ENCODE peak calls at places on chromosomes 5 and 9, in four cellular contexts. X is HEK293T, P is K562, T is HepG2. N is an unnamed sample.

GRCh38 chr5:81187885-81188284 is 45.2 kb upstream of the CKMT2 start:
- DNase-seq in X (no peak), P (no peak), T (no peak), N (no peak)

GRCh38 chr9:34126207-34127034 is at the start of gene DCAF12:
- DNase-seq in X (peak; percentile 96), P (peak; percentile 90), T (peak; percentile 85), N (peak; percentile 89)

GRCh38 chr9:135741276-135742219 is 39.6 kb downstream of the KCNT1 start:
- DNase-seq in X (no peak), P (no peak), T (no peak), N (peak; percentile 31)

GRCh38 chr9:106868565-106868964 is 5.6 kb downstream of the ZNF462 start:
- DNase-seq in X (no peak), P (no peak), T (no peak), N (no peak)

GRCh38 chr5:109327572-109327971 is 82.2 kb downstream of the PJA2 start:
- DNase-seq in X (no peak), P (no peak), T (no peak), N (no peak)

GRCh38 chr5:113693205-113693553 is 179.7 kb downstream of the YTHDC2 start:
- DNase-seq in X (no peak), P (no peak), T (no peak), N (peak; percentile 44)

GRCh38 chr9:107480386-107480789 is 9.2 kb downstream of the KLF4 start:
- DNase-seq in X (no peak), P (peak; percentile 37), T (no peak), N (no peak)

GRCh38 chr5:147522435-147522834 is 12.6 kb upstream of the DPYSL3 start:
- DNase-seq in X (no peak), P (no peak), T (no peak), N (no peak)

GRCh38 chr9:111483419-111483861 is 743 bp downstream of the ECPAS start:
- DNase-seq in X (peak; percentile 56), P (peak; percentile 72), T (peak; percentile 6), N (no peak)

GRCh38 chr9:5438301-5439162 is 807 bp upstream of the PLGRKT start:
- DNase-seq in X (no peak), P (no peak), T (no peak), N (no peak)

GRCh38 chr5:174553556-174553955 is 170.8 kb upstream of the MSX2 start:
- DNase-seq in X (no peak), P (no peak), T (no peak), N (no peak)

GRCh38 chr9:70484232-70485130 is 70.0 kb upstream of the KLF9 start:
- DNase-seq in X (peak; percentile 76), P (peak; percentile 80), T (peak; percentile 59), N (peak; percentile 26)

GRCh38 chr9:82777366-82777765 is 285.6 kb downstream of the RASEF start:
- DNase-seq in X (no peak), P (no peak), T (no peak), N (no peak)

GRCh38 chr9:35035851-35036701 is 36.3 kb downstream of the VCP start:
- DNase-seq in X (no peak), P (peak; percentile 4), T (no peak), N (peak; percentile 34)

GRCh38 chr5:16866795-16867584 is 69.1 kb downstream of the MYO10 start:
- DNase-seq in X (peak; percentile 45), P (no peak), T (no peak), N (peak; percentile 42)

GRCh38 chr9:136762221-136762691 is 2.1 kb downstream of the LCN15 start:
- DNase-seq in X (no peak), P (no peak), T (no peak), N (peak; percentile 13)

GRCh38 chr9:13943176-13943575 is 370.8 kb downstream of the NFIB start:
- DNase-seq in X (no peak), P (no peak), T (no peak), N (no peak)

GRCh38 chr5:145980718-145981117 is 44.3 kb downstream of the SH3RF2 start:
- DNase-seq in X (no peak), P (no peak), T (no peak), N (no peak)

GRCh38 chr5:136123236-136123768 is 9.3 kb upstream of the SMAD5 start:
- DNase-seq in X (no peak), P (no peak), T (peak; percentile 94), N (no peak)

GRCh38 chr5:78526049-78526525 is 122.5 kb downstream of the LHFPL2 start:
- DNase-seq in X (no peak), P (no peak), T (no peak), N (no peak)

GRCh38 chr5:50655810-50656205 is 10.6 kb upstream of the PARP8 start:
- DNase-seq in X (no peak), P (no peak), T (no peak), N (no peak)

GRCh38 chr9:1173986-1174385 is 123.8 kb downstream of the DMRT2 start:
- DNase-seq in X (no peak), P (no peak), T (no peak), N (no peak)

GRCh38 chr5:51657340-51658240 is 274.3 kb downstream of the ISL1 start:
- DNase-seq in X (no peak), P (no peak), T (no peak), N (no peak)

GRCh38 chr5:169848792-169849191 is 131.5 kb downstream of the INSYN2B start:
- DNase-seq in X (no peak), P (no peak), T (no peak), N (no peak)

DNA sequence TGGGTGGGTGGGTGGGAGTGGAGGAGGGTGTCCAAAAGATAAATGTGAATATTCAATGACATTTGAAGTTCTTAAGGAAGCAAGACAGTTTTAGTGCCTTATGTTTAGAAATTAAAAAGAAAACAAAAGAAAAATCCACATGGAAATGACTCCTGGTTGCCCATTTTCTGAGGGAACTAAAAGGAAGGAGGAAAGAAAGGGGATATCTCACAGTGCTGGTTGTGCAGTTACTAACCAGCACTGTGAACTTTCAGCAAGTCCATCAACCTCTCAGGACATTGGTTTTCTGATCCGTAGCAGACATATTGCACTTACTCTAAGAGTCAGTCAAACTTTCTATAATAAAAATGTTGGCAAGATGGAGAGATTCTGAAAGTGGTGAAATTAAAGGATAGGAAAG is 431.0 kb upstream of the CLINT1 start:
- DNase-seq in X (no peak), P (no peak), T (no peak), N (no peak)
- TF ChIP-seq ELF4 in X (no peak), P (no peak), T (no peak), N (no peak)

GRCh38 chr5:139814191-139814601 is 18.6 kb downstream of the PSD2 start:
- DNase-seq in X (no peak), P (no peak), T (no peak), N (no peak)

GRCh38 chr5:139814704-139815280 is 19.2 kb downstream of the PSD2 start:
- DNase-seq in X (no peak), P (no peak), T (no peak), N (no peak)

GRCh38 chr5:139812323-139812722 is 16.7 kb downstream of the PSD2 start:
- DNase-seq in X (no peak), P (no peak), T (no peak), N (no peak)

GRCh38 chr5:139811076-139811607 is 15.5 kb downstream of the PSD2 start:
- DNase-seq in X (no peak), P (no peak), T (no peak), N (no peak)

DNA sequence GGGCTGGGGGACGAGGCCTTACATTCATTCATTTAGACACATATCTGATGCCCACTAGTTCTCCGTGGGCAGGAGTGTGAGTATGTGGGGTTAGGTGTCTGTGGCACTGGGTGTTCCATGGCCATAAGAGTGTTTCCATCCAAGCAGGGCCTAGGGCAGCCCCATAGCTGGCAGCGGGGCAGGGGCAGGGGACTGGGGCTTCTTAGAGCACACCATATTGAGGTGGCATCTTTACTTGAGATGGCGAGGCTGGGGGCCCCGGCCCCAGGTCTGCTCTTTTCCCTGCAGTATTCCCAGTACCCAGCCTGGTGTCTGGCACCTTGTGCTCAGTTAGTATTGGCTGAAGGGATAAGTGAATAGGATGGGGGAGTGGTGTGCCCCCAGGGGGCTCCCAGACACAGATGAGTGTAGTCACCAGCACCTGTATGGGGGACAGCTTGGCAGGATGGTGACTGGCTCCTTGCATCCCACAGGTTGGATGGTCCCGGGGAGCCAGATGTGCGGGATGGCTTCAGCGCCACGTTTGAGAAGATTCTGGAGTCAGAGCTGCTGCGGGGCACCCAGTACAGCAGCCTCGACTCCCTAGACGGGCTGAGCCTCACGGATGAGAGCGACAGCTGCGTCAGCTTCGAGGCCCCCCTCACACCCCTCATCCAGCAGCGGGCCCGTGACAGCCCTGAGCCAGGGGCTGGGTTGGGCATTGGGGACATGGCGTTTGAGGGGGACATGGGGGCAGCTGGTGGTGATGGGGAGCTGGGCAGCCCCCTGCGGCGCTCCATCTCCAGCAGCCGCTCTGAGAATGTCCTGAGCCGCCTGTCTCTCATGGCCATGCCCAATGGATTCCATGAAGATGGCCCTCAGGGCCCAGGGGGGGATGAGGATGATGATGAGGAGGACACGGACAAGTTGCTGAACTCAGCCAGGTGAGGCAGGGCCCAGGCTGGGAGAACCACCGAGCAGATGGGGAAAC is 17.5 kb downstream of the PSD2 start:
- DNase-seq in X (no peak), P (no peak), T (no peak), N (no peak)
- TF ChIP-seq ELF4 in X (no peak), P (no peak), T (no peak), N (no peak)

DNA sequence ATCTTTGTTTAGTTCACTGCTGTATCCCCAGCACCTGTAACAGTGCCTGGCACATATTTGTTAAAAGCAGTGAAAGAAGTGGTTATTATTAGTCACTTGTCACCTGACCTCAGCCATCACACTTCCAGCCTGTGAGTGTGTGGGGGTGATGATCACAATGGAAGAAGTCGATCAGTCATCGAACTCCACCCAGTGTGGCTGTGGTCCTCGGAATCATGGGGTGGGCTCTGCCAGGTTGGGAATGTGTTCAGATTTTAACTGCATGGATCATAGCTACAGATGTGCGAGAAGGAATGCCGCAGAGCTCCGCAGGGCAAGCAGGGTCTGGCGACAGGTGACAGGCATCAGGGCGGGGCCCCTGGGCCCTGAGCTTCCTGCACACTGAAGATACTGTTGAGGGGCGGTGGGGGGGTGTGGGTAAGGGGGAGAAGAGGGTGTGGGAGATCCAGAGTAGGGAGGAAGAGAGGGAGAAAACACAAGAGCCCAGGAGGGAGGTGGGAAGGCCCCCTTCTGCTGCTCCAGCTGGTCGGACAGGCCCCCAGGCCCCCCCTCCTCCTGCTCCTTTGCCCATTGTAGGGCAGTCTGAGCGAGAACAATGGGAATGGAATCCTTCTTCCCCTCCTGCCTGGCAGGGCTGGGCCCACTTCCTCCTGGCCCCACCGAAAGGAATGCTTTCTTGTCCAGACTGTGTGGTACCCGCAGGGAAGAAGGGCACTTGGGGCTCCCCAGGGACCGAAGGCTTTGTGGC is 89.6 kb downstream of the SPRY4 start:
- DNase-seq in X (no peak), P (no peak), T (no peak), N (peak; percentile 78)
- TF ChIP-seq ELF4 in X (no peak), P (no peak), T (no peak), N (no peak)

GRCh38 chr5:134479839-134480238 is 45.6 kb upstream of the JADE2 start:
- DNase-seq in X (no peak), P (no peak), T (no peak), N (no peak)

DNA sequence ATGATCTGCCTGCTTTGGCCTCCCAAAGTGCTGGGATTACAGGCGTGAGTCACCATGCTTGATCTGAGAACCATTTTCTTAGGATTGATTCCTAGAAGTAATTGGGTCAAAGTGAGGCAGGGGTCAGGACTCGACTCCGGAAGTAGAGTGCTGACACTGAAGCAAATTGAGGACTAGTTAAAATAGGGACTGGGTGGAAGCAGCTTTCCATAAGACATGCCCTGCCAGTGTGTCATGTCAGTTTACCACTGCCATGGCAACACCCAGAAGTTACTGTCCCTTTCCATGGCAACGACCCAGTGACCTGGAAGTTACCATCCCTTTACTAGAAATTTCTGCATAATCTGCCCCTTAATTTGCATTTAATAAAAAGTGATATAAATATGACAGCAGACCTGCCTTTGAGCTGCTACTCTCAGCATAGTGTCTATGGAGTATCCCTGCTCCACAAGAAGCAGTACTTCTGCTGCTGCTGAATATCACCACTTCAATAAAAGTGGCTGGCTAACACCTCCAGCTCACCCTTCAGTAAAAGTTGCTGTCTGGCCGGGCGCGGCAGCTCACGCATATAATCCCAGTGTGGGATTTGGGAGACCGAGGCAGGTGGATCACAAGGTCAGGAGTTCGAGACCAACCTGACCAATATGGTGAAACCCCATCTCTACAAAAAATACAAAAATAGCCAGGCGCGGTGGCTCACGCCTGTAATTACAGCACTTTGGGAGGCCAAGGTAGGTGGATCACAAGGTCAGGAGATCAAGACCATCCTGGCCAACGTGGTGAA is 47.8 kb upstream of the JADE2 start:
- DNase-seq in X (no peak), P (no peak), T (no peak), N (no peak)
- TF ChIP-seq ELF4 in X (no peak), P (no peak), T (no peak), N (no peak)